ENCODE peak calls at places on chromosomes 2 and 18, in six cellular contexts. L is stimulated activated CD4-positive, alpha-beta T cell treated with anti-CD3 and anti-CD28 coated beads, Interleukin-12 subunit alpha, Interleukin-12 subunit beta, amount 100 ng/mL, for 48 hours; O is activated T-helper 9 cell treated with anti-CD3 and anti-CD28 coated beads, Interleukin-2, amount 50 U/mL, for 16 hours; C is RKO; F is fibroblast of lung; I is hepatocyte. E is an unnamed sample.

GRCh38 chr2:94979406-94980375 is 45.8 kb upstream of the MAL start:
- DNase-seq in L (no peak), O (no peak), C (no peak), F (no peak), I (no peak), E (no peak)

GRCh38 chr2:234420406-234420805 is 76.5 kb downstream of the ARL4C start:
- DNase-seq in L (no peak), O (no peak), C (no peak), F (peak), I (no peak), E (no peak)

GRCh38 chr2:36655456-36655855 is 41.1 kb upstream of the VIT start:
- DNase-seq in L (no peak), O (no peak), C (no peak), F (peak), I (no peak), E (no peak)

GRCh38 chr2:23563673-23564617 is 179.0 kb downstream of the KLHL29 start:
- DNase-seq in L (no peak), O (no peak), C (no peak), F (peak), I (no peak), E (peak)

GRCh38 chr18:25805323-25805722 is 285.1 kb downstream of the SS18 start:
- DNase-seq in L (no peak), O (no peak), C (no peak), F (peak), I (peak), E (peak)

GRCh38 chr18:46412831-46413371 is 244.1 kb downstream of the LOXHD1 start:
- DNase-seq in L (no peak), O (no peak), C (no peak), F (peak), I (peak), E (no peak)

GRCh38 chr2:113268621-113269360 is 9.9 kb downstream of the PAX8 start:
- DNase-seq in L (no peak), O (no peak), C (no peak), F (no peak), I (no peak), E (no peak)

GRCh38 chr2:120896126-120896525 is 160.5 kb downstream of the GLI2 start:
- DNase-seq in L (no peak), O (no peak), C (no peak), F (no peak), I (no peak), E (no peak)

GRCh38 chr2:164896226-164896625 is 54.6 kb upstream of the COBLL1 start:
- DNase-seq in L (no peak), O (no peak), C (no peak), F (peak), I (peak), E (no peak)

GRCh38 chr2:27255187-27255586 is 7.7 kb downstream of the SLC30A3 start:
- DNase-seq in L (no peak), O (no peak), C (no peak), F (no peak), I (no peak), E (no peak)

GRCh38 chr2:233430091-233430490 is 75.8 kb downstream of the DGKD start:
- DNase-seq in L (no peak), O (no peak), C (no peak), F (no peak), I (no peak), E (no peak)

GRCh38 chr2:138874251-138874650 is 94.1 kb upstream of the NXPH2 start:
- DNase-seq in L (no peak), O (no peak), C (no peak), F (no peak), I (no peak), E (no peak)

GRCh38 chr2:172211507-172211906 is 108.8 kb upstream of the DLX2 start:
- DNase-seq in L (no peak), O (no peak), C (peak), F (no peak), I (no peak), E (no peak)

GRCh38 chr2:220154243-220154642 is 526.8 kb downstream of the SLC4A3 start:
- DNase-seq in L (no peak), O (no peak), C (no peak), F (no peak), I (peak), E (no peak)

GRCh38 chr2:137133231-137133630 is 367.9 kb downstream of the THSD7B start:
- DNase-seq in L (no peak), O (no peak), C (no peak), F (no peak), I (no peak), E (no peak)

E was measured in MG63.